ENCODE peak calls at places on chromosomes 6 and 20, in eight cellular contexts. P is heart right ventricle; M is aorta; R is CD8-positive, alpha-beta memory T cell; Q is choroid plexus epithelial cell; V is PC-9; E is neuronal stem cell; I is mesenchymal stem cell. C is an unnamed sample.

GRCh38 chr20:37882961-37883712 is 19.8 kb upstream of the VSTM2L start:
- DNase-seq in P (no peak), M (no peak), R (no peak), Q (no peak), V (no peak), E (no peak), I (no peak), C (no peak)

GRCh38 chr20:59176812-59177211 is 13.2 kb downstream of the ZNF831 start:
- DNase-seq in P (no peak), M (no peak), R (no peak), Q (no peak), V (no peak), E (no peak), I (no peak), C (no peak)

GRCh38 chr6:31270788-31271640 is 878 bp downstream of the HLA-C start:
- DNase-seq in P (peak), M (peak), R (peak), Q (peak), V (no peak), E (peak), I (peak), C (no peak)

GRCh38 chr6:27679968-27680694 is 207.2 kb upstream of the ZNF184 start:
- DNase-seq in P (no peak), M (no peak), R (no peak), Q (peak), V (no peak), E (no peak), I (no peak), C (no peak)

GRCh38 chr6:117404548-117404947 is 21.2 kb downstream of the ROS1 start:
- DNase-seq in P (no peak), M (no peak), R (no peak), Q (peak), V (no peak), E (no peak), I (peak), C (no peak)

GRCh38 chr20:34904202-34904621 is 27.8 kb downstream of the ACSS2 start:
- DNase-seq in P (no peak), M (no peak), R (no peak), Q (peak), V (no peak), E (no peak), I (no peak), C (no peak)

GRCh38 chr6:11890209-11890608 is 111.6 kb upstream of the ADTRP start:
- DNase-seq in P (no peak), M (no peak), R (no peak), Q (no peak), V (no peak), E (no peak), I (no peak), C (no peak)

GRCh38 chr20:18705490-18705889 is 108.1 kb upstream of the SCP2D1 start:
- DNase-seq in P (no peak), M (no peak), R (no peak), Q (peak), V (no peak), E (no peak), I (peak), C (no peak)

GRCh38 chr20:61353261-61353995 is 101.4 kb downstream of the CDH4 start:
- DNase-seq in P (no peak), M (no peak), R (no peak), Q (no peak), V (no peak), E (no peak), I (peak), C (no peak)

GRCh38 chr6:33297956-33298772 is 578 bp downstream of the RGL2 start:
- DNase-seq in P (peak), M (peak), R (peak), Q (peak), V (peak), E (peak), I (peak), C (no peak)

GRCh38 chr6:108798672-108799355 is 49.4 kb upstream of the ARMC2 start:
- DNase-seq in P (peak), M (peak), R (peak), Q (peak), V (no peak), E (no peak), I (no peak), C (no peak)

GRCh38 chr6:79808846-79809245 is 138.5 kb downstream of the ELOVL4 start:
- DNase-seq in P (no peak), M (no peak), R (no peak), Q (peak), V (no peak), E (no peak), I (no peak), C (no peak)

GRCh38 chr6:163813979-163814493 is 399.5 kb downstream of the QKI start:
- DNase-seq in P (no peak), M (no peak), R (no peak), Q (no peak), V (no peak), E (no peak), I (peak), C (no peak)

GRCh38 chr20:59148713-59149493 is 14.7 kb upstream of the ZNF831 start:
- DNase-seq in P (no peak), M (no peak), R (peak), Q (no peak), V (no peak), E (no peak), I (no peak), C (no peak)

GRCh38 chr20:57806476-57806875 is 96.7 kb upstream of the PMEPA1 start:
- DNase-seq in P (no peak), M (no peak), R (no peak), Q (no peak), V (no peak), E (no peak), I (no peak), C (no peak)

GRCh38 chr6:154298297-154298696 is 58.3 kb downstream of the IPCEF1 start:
- DNase-seq in P (no peak), M (no peak), R (no peak), Q (peak), V (peak), E (no peak), I (peak), C (no peak)

GRCh38 chr6:105483492-105483891 is 80.6 kb upstream of the PREP start:
- DNase-seq in P (no peak), M (no peak), R (no peak), Q (peak), V (no peak), E (no peak), I (peak), C (no peak)

GRCh38 chr6:30782425-30783014 is 38.2 kb upstream of the IER3 start:
- DNase-seq in P (no peak), M (no peak), R (no peak), Q (no peak), V (peak), E (no peak), I (peak), C (no peak)

GRCh38 chr6:5471637-5472430 is 210.5 kb downstream of the FARS2 start:
- DNase-seq in P (no peak), M (no peak), R (no peak), Q (no peak), V (no peak), E (peak), I (peak), C (no peak)

GRCh38 chr6:160966493-160967229 is 24.9 kb upstream of the MAP3K4 start:
- DNase-seq in P (no peak), M (no peak), R (no peak), Q (no peak), V (no peak), E (no peak), I (no peak), C (no peak)

GRCh38 chr6:99349620-99350141 is at the start of gene FAXC:
- DNase-seq in P (peak), M (peak), R (no peak), Q (peak), V (peak), E (peak), I (peak), C (no peak)

GRCh38 chr6:37473364-37474095 is 26.2 kb downstream of the CCDC167 start:
- DNase-seq in P (peak), M (no peak), R (no peak), Q (peak), V (no peak), E (no peak), I (no peak), C (no peak)

GRCh38 chr20:37945034-37945660 is 42.2 kb downstream of the VSTM2L start:
- DNase-seq in P (no peak), M (no peak), R (no peak), Q (no peak), V (no peak), E (no peak), I (no peak), C (no peak)

GRCh38 chr20:37650661-37651060 is 43.2 kb upstream of the CTNNBL1 start:
- DNase-seq in P (no peak), M (no peak), R (no peak), Q (no peak), V (no peak), E (no peak), I (no peak), C (no peak)

GRCh38 chr20:5168582-5169396 is 42.0 kb downstream of the CDS2 start:
- DNase-seq in P (no peak), M (no peak), R (no peak), Q (peak), V (peak), E (no peak), I (peak), C (no peak)

GRCh38 chr6:1197309-1197708 is 114.6 kb upstream of the FOXQ1 start:
- DNase-seq in P (no peak), M (no peak), R (no peak), Q (no peak), V (no peak), E (no peak), I (no peak), C (no peak)

GRCh38 chr6:151285121-151285520 is 45.4 kb downstream of the AKAP12 start:
- DNase-seq in P (no peak), M (no peak), R (no peak), Q (peak), V (no peak), E (no peak), I (peak), C (no peak)

GRCh38 chr20:48722002-48722731 is 105.6 kb downstream of the PREX1 start:
- DNase-seq in P (no peak), M (peak), R (no peak), Q (peak), V (no peak), E (no peak), I (peak), C (no peak)

GRCh38 chr6:101312652-101313051 is 80.9 kb upstream of the GRIK2 start:
- DNase-seq in P (no peak), M (no peak), R (no peak), Q (no peak), V (no peak), E (no peak), I (no peak), C (no peak)

GRCh38 chr6:105482227-105482839 is 79.5 kb upstream of the PREP start:
- DNase-seq in P (peak), M (peak), R (no peak), Q (peak), V (no peak), E (no peak), I (peak), C (no peak)

GRCh38 chr6:126748141-126748540 is 370.3 kb upstream of the RSPO3 start:
- DNase-seq in P (no peak), M (no peak), R (no peak), Q (peak), V (no peak), E (no peak), I (no peak), C (no peak)

GRCh38 chr6:111566873-111567517 is 38.7 kb downstream of the TRAF3IP2 start:
- DNase-seq in P (no peak), M (no peak), R (no peak), Q (no peak), V (no peak), E (no peak), I (no peak), C (no peak)
- H3K4me3 ChIP-seq in P (peak), M (no peak), R (no peak), Q (peak), V (no peak), E (peak), I (no peak), C (no peak)

DNA sequence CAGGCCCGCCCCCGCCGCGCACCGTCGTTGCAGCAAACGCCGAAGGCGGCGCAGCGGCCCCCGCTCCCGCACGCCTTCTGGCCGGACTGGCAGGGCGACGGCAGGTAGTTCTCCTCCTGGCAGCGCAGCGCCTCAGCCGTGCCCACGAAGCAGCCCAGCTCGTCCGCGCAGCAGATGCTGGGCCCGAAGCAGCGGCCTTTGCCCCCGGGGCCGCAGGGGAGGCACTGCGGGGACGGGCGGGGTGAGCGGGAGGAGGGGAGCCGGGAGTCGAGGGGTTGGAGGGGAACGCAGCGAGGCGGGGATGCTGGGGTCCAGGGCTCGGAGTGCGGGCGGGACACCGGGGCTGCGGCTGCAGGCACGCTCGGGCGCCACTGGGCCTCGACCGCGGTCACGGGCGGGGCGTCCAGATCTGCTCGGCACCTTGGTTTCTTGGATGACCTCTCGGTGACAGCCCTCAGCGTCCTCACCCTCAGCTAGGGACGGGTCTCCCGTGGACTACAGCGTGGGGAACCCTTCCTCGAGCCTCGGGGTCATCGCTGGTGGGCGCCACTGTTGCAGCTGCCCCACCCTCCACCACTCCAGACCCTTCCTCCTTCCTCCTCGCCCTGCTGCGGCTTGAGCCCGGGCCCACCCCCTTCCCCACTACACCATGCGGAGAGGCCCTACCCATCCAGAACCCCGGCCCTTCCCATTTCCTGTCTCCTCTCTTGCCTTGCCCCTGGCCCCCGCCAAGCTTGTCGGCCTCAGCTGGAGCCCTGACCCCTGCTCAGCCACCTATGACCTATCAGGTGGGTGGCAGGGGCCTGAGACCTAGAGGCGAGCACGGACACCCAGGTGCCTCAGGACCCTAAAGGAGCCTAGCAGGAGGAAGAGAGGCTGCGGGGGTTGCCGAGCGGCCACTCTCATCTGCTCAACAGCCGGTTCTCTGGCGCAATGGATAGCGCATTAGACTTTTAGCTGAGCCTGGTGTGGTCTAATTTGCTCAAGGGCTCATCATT is 1.3 kb downstream of the AVP start:
- DNase-seq in P (no peak), M (no peak), R (no peak), Q (no peak), V (no peak), E (no peak), I (no peak), C (no peak)
- H3K4me3 ChIP-seq in P (peak), M (no peak), R (no peak), Q (no peak), V (no peak), E (no peak), I (no peak), C (no peak)

DNA sequence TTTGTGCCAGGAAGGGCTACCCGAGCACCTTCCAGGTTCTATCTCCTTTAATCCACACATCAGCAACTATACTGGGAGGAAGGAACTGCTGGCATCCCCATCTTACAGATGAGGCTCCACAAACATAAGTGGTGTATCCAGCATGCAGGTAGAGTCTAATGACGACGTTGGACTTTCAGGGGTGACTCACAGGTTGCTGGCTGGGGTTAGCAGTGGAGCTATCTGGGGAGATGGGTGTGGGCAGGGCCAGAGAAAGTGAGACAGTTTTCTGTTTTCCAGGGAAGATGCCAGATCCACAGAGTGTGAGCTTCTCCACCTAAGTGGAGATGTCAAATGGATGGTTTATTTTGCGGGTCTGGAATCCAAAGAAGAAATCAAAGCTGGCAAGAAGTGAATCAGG is 31.8 kb downstream of the CDH22 start:
- DNase-seq in P (no peak), M (no peak), R (no peak), Q (no peak), V (no peak), E (no peak), I (no peak), C (no peak)
- H3K4me3 ChIP-seq in P (no peak), M (no peak), R (no peak), Q (no peak), V (no peak), E (no peak), I (no peak), C (no peak)

DNA sequence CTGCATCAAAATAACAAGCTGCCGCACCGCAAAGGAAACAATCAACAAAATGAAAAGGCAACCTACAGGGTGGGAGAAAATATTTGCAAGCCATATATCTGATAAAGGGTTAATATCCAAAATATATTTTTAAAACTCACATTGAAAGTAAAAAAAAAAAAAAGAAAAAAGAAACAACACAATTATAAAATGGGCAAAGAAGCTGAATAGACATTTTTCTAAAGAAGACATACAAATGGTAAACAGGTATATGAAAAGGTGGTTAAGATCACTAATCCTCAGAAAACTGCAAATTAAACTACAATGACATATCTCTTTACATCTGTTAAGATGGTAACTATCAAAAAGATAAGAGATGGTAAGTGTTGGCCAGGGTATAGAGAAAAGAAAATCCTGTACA is 105.4 kb upstream of the LY86 start:
- DNase-seq in P (no peak), M (no peak), R (no peak), Q (no peak), V (no peak), E (no peak), I (no peak), C (no peak)
- H3K4me3 ChIP-seq in P (no peak), M (no peak), R (no peak), Q (no peak), V (no peak), E (no peak), I (no peak), C (no peak)

GRCh38 chr6:57177545-57178225 is 5.6 kb downstream of the BAG2 start:
- DNase-seq in P (peak), M (peak), R (no peak), Q (no peak), V (no peak), E (no peak), I (no peak), C (no peak)
- H3K4me3 ChIP-seq in P (peak), M (no peak), R (no peak), Q (no peak), V (no peak), E (no peak), I (no peak), C (no peak)

GRCh38 chr20:32366380-32366779 is 8.2 kb downstream of the ASXL1 start:
- DNase-seq in P (no peak), M (no peak), R (no peak), Q (no peak), V (no peak), E (no peak), I (no peak), C (no peak)

GRCh38 chr20:32370897-32371296 is 12.8 kb downstream of the ASXL1 start:
- DNase-seq in P (no peak), M (no peak), R (no peak), Q (no peak), V (no peak), E (no peak), I (no peak), C (no peak)

GRCh38 chr20:32365560-32365959 is 7.4 kb downstream of the ASXL1 start:
- DNase-seq in P (no peak), M (no peak), R (no peak), Q (no peak), V (no peak), E (no peak), I (no peak), C (no peak)

GRCh38 chr20:32368323-32368722 is 10.2 kb downstream of the ASXL1 start:
- DNase-seq in P (no peak), M (no peak), R (no peak), Q (no peak), V (no peak), E (no peak), I (no peak), C (no peak)

GRCh38 chr20:32368930-32369329 is 10.8 kb downstream of the ASXL1 start:
- DNase-seq in P (no peak), M (no peak), R (no peak), Q (peak), V (no peak), E (no peak), I (peak), C (no peak)
- H3K4me3 ChIP-seq in P (no peak), M (no peak), R (no peak), Q (no peak), V (no peak), E (no peak), I (no peak), C (no peak)

GRCh38 chr6:165365371-165365770 is 56.0 kb upstream of the C6orf118 start:
- DNase-seq in P (no peak), M (no peak), R (no peak), Q (no peak), V (no peak), E (no peak), I (no peak), C (no peak)
- H3K4me3 ChIP-seq in P (no peak), M (no peak), R (no peak), Q (no peak), V (no peak), E (no peak), I (no peak), C (no peak)

DNA sequence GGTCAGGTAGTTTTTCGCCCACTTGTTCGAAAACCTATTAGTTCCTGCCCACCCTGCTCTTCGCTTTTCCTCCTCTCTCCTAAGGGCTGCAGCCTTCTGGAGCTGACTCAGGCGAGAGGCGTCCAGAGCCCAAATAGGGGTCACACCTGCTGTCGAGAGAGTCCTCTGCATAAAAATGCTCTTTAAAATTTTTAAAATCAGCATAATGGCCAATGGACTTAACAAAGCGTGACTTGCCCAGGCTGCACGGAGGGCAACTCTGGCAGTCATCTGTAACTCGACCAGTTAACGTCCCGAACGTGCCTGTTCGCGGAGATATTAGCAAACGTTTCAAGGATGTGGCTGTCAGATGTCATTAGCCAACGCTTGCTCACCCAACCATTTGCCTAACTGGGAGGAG is 32.2 kb downstream of the TFAP2B start:
- DNase-seq in P (no peak), M (no peak), R (no peak), Q (no peak), V (no peak), E (no peak), I (no peak), C (no peak)
- H3K4me3 ChIP-seq in P (no peak), M (no peak), R (no peak), Q (no peak), V (no peak), E (no peak), I (peak), C (no peak)

C was measured in Panc1.